ENCODE peak calls at places on chromosome 14, in five cellular contexts. Z is astrocyte; J is CD8-positive, alpha-beta T cell; W is choroid plexus epithelial cell; A is fibroblast of mammary gland. N is an unnamed sample.

GRCh38 chr14:72925815-72926291 is 411 bp upstream of the DCAF4 start:
- DNase-seq in Z (no peak), J (no peak), W (no peak), A (no peak), N (no peak)

GRCh38 chr14:35213869-35214387 is 78.3 kb upstream of the PSMA6 start:
- DNase-seq in Z (peak), J (no peak), W (peak), A (peak), N (peak)

GRCh38 chr14:104401785-104402184 is 177.8 kb upstream of the C14orf180 start:
- DNase-seq in Z (no peak), J (no peak), W (no peak), A (no peak), N (no peak)

GRCh38 chr14:40870252-40870651 is 736.4 kb upstream of the LRFN5 start:
- DNase-seq in Z (no peak), J (no peak), W (no peak), A (no peak), N (no peak)

GRCh38 chr14:71662291-71662790 is 269.9 kb upstream of the RGS6 start:
- DNase-seq in Z (no peak), J (no peak), W (no peak), A (no peak), N (no peak)

GRCh38 chr14:32203928-32204357 is 874 bp upstream of the RNU6-8 start:
- DNase-seq in Z (no peak), J (peak), W (peak), A (no peak), N (no peak)

GRCh38 chr14:79992799-79993198 is 218.5 kb downstream of the DIO2 start:
- DNase-seq in Z (no peak), J (no peak), W (peak), A (no peak), N (no peak)

GRCh38 chr14:92586001-92586947 is 72.7 kb downstream of the RIN3 start:
- DNase-seq in Z (peak), J (peak), W (peak), A (peak), N (peak)

GRCh38 chr14:95666450-95666849 is 19.8 kb upstream of the TCL1B start:
- DNase-seq in Z (no peak), J (no peak), W (no peak), A (no peak), N (no peak)

GRCh38 chr14:61254803-61255526 is 26.2 kb downstream of the TMEM30B start:
- DNase-seq in Z (no peak), J (no peak), W (no peak), A (no peak), N (no peak)

GRCh38 chr14:104441275-104442106 is 138.1 kb upstream of the C14orf180 start:
- DNase-seq in Z (no peak), J (peak), W (no peak), A (no peak), N (no peak)

GRCh38 chr14:73753043-73753886 is 39.1 kb upstream of the PNMA1 start:
- DNase-seq in Z (no peak), J (no peak), W (no peak), A (no peak), N (no peak)

GRCh38 chr14:79037114-79037513 is 866.9 kb downstream of the NRXN3 start:
- DNase-seq in Z (no peak), J (no peak), W (no peak), A (no peak), N (no peak)

GRCh38 chr14:68689426-68689825 is 103.4 kb downstream of the ZFP36L1 start:
- DNase-seq in Z (no peak), J (no peak), W (no peak), A (no peak), N (no peak)

GRCh38 chr14:104294628-104294982 is 156.2 kb downstream of the KIF26A start:
- DNase-seq in Z (no peak), J (no peak), W (no peak), A (no peak), N (no peak)

GRCh38 chr14:65210118-65210826 is 108.0 kb upstream of the MAX start:
- DNase-seq in Z (peak), J (no peak), W (peak), A (peak), N (peak)

GRCh38 chr14:71324767-71325272 is 417.6 kb downstream of the PCNX1 start:
- DNase-seq in Z (no peak), J (no peak), W (peak), A (peak), N (no peak)

GRCh38 chr14:37526992-37527391 is 68.1 kb downstream of the FOXA1 start:
- DNase-seq in Z (no peak), J (no peak), W (no peak), A (no peak), N (no peak)

GRCh38 chr14:31070431-31070830 is 44.3 kb upstream of the STRN3 start:
- DNase-seq in Z (peak), J (no peak), W (peak), A (peak), N (peak)

GRCh38 chr14:34018564-34019244 is 67.8 kb upstream of the EGLN3 start:
- DNase-seq in Z (no peak), J (no peak), W (peak), A (peak), N (no peak)

GRCh38 chr14:89907655-89908054 is 46.9 kb downstream of the EFCAB11 start:
- DNase-seq in Z (no peak), J (no peak), W (no peak), A (no peak), N (no peak)

GRCh38 chr14:22837750-22838538 is 1.6 kb downstream of the MMP14 start:
- DNase-seq in Z (peak), J (no peak), W (peak), A (peak), N (peak)

GRCh38 chr14:50001999-50002925 is 109.4 kb downstream of the ARF6 start:
- DNase-seq in Z (no peak), J (peak), W (no peak), A (no peak), N (no peak)

GRCh38 chr14:89613260-89614008 is 196.4 kb upstream of the FOXN3 start:
- DNase-seq in Z (no peak), J (no peak), W (no peak), A (no peak), N (no peak)

GRCh38 chr14:68788275-68789001 is 4.4 kb downstream of the ZFP36L1 start:
- DNase-seq in Z (no peak), J (no peak), W (no peak), A (no peak), N (no peak)

GRCh38 chr14:75418779-75419768 is 8.7 kb upstream of the JDP2 start:
- DNase-seq in Z (no peak), J (no peak), W (peak), A (no peak), N (no peak)

GRCh38 chr14:72975776-72976175 is 49.5 kb downstream of the DCAF4 start:
- DNase-seq in Z (no peak), J (no peak), W (peak), A (peak), N (no peak)

GRCh38 chr14:51094282-51094821 is 553 bp downstream of the TRIM9 start:
- DNase-seq in Z (no peak), J (peak), W (no peak), A (no peak), N (no peak)

GRCh38 chr14:104856869-104857860 is 7.9 kb upstream of the CEP170B start:
- DNase-seq in Z (no peak), J (no peak), W (no peak), A (no peak), N (no peak)

GRCh38 chr14:84006643-84007137 is 1523.3 kb upstream of the FLRT2 start:
- DNase-seq in Z (no peak), J (no peak), W (peak), A (no peak), N (no peak)

DNA sequence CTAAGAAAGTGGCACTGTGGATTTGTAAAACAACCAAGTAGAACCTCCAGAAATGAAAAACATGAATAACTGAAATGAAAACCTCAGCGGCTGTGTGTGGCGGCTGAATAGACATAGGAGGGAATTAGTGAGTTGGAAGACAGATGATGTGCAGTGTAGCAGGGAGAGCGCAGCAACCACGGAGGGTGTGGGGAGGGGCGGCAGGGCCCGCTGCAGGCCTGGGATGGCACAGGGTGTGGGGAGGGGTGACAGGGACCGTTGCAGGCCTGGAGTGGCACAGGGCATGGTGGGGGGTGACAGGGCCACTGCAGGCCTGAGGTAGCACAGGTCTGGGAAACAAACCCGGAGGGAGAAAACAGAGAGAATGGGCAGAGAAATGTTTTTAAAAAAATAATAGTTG is 51.1 kb downstream of the BEGAIN start:
- DNase-seq in Z (no peak), J (peak), W (no peak), A (no peak), N (no peak)
- TF ChIP-seq CTCF in Z (no peak), J (no peak), W (no peak), A (no peak), N (no peak)

DNA sequence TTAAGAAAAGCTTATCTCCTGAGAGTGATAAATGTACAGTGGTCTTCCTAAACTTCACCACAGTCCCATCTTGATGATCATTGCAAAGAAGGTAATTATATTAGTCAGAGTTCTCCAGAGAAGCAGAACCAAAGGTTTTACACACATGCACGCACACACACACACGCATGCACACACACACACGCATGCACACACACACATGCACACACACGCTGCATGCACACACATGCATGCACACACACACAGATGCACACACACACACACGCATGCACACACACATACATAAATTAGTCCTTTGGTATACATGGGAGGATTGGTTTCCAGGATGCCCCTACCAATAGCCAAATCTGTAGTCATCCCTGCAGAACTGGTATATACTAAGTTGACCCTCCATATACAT is 580 bp downstream of the OR4E2 start:
- DNase-seq in Z (no peak), J (no peak), W (no peak), A (no peak), N (no peak)
- H3K4me3 ChIP-seq in Z (no peak), J (no peak), W (no peak), A (no peak), N (no peak)

DNA sequence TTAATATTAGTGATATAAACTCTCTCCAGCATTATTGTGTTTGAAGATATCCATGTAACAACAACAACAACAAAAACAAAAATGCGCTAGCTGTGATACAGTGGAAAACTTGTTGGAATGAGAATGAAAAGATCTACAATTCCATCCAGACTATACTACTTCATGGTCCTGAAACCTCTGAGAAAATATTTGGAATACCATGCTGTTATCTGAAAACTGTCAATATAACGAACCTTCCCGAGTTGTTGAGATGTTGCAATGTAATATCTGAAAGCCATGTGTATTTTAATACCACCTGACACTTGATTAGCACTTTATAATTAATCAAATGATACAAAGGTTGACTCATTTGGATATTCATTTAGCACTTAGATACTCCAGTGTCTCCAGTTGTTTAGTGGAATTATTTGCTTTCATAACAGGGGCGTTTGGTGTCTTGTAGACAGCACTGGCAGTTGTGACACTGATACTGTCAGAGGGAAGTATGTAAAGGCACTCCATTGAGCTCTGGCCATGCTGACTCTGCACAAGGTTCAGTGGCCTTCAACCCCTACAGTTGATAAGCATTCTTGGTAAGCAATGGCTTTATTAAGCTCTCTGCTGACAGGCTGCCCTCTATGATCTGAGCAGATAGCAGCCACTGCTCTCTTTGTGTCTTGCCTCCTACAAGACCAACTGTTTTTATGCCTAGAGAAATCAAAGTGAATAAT is 447.1 kb upstream of the SEL1L start:
- DNase-seq in Z (no peak), J (no peak), W (no peak), A (no peak), N (no peak)
- TF ChIP-seq CTCF in Z (no peak), J (no peak), W (no peak), A (no peak), N (no peak)

DNA sequence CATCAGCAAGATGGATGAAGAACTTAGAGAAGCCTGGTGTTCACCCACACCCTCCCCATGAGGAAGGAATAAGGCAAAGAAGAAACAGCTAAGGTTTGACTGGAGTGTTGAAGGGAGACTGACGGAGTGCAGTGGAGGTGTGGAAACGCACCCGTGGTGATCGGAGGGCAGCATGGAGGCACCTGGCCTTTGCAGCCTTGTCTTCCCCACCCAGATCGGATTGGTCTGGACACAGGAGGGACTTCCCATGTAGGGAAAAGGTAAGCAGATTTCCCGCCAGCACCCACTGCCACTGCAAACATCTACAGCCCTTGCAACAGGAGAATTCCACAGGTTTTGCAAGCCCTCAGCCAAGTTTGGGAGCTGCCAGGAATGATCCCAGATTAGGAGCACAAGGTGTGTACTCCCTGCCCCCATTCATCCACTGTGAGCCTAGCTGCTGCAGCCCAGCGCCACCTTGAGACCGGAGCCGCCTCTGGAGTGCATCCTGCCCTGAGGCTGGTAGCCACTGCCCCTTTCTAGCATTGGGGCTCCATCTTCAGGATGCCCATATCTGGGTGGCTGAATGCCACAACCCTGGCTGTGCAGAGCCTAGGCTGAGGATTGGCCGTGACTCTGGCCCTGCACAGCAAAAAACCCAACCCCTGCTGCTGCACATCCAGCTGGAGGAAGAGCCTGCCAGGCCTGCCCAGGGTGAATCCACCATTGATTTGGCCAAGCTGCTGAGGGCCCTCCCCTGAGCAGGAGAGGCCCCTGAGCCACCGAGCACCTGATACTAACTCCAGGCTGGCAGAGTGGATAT is 411.1 kb downstream of the TMEM121 start:
- DNase-seq in Z (no peak), J (no peak), W (no peak), A (no peak), N (no peak)
- H3K4me3 ChIP-seq in Z (no peak), J (no peak), W (no peak), A (no peak), N (no peak)

GRCh38 chr14:26917086-26917485 is 319.3 kb upstream of the NOVA1 start:
- DNase-seq in Z (peak), J (no peak), W (peak), A (peak), N (peak)
- TF ChIP-seq CTCF in Z (peak), J (no peak), W (peak), A (peak), N (peak)

DNA sequence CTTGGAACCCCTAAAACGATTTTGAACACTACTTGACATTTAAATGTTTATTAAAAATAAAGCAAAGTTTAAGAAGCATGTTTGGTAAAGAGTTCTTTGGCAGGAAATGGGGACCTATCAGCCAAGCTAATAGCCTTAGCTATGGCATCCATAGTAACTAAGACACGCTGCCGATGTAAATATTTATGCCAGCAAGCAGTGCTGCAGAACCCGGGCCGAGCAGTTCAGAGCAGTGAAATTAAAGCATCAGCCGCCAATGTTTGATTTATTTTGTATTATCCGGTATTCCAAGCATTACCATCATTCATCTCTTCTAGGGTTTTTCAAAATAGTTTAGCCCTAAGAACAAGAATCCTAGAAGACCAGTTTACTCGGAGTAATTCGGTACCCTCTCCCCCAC is 61.6 kb downstream of the PPP2R5C start:
- DNase-seq in Z (no peak), J (no peak), W (no peak), A (no peak), N (no peak)
- H3K4me3 ChIP-seq in Z (no peak), J (peak), W (no peak), A (no peak), N (no peak)

DNA sequence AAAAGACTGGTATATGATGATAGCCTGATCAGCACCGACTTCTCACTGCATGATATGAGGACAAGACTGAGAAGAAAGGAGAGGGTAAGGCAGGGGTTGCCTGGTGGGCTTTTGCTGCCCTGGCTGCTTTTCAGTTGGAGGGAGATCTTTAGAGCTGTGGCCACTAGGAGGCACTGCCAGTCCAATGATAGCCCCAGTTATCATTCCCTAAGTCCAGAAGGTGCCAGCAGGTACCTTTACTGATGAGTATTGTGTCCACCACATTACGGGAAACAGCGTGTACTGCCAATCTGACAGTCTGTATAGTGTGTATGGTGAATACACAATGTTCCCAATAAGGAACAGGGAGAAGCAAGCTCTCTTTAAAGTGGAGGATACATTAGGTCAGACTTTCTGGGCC is 55.8 kb upstream of the CCDC175 start:
- DNase-seq in Z (peak), J (no peak), W (peak), A (peak), N (no peak)
- TF ChIP-seq CTCF in Z (peak), J (no peak), W (peak), A (peak), N (peak)

GRCh38 chr14:58639842-58640484 is 2.2 kb downstream of the DACT1 start:
- DNase-seq in Z (peak), J (no peak), W (peak), A (peak), N (peak)
- H3K4me3 ChIP-seq in Z (peak), J (no peak), W (peak), A (no peak), N (peak)

N was measured in AG10803.